ENCODE peak calls at places on chromosomes 2 and 18, in five cellular contexts. One of them, this sample, is unnamed.

GRCh38 chr18:72948439-72948838 is 80.7 kb upstream of the NETO1 start:
- DNase-seq in ovary: no peak
- DNase-seq in cardiac muscle cell: no peak
- DNase-seq in tibial artery: no peak
- DNase-seq in uterus: no peak
- DNase-seq in this sample: no peak

GRCh38 chr2:179669196-179669595 is 192.2 kb downstream of the ZNF385B start:
- DNase-seq in tibial artery: no peak
- DNase-seq in cardiac muscle cell: no peak
- DNase-seq in ovary: no peak
- DNase-seq in uterus: no peak
- DNase-seq in this sample: no peak

GRCh38 chr2:73981081-73981968 is 3.4 kb upstream of the TET3 start:
- DNase-seq in uterus: no peak
- DNase-seq in ovary: no peak
- DNase-seq in tibial artery: no peak
- DNase-seq in cardiac muscle cell: peak
- DNase-seq in this sample: no peak

GRCh38 chr2:63861220-63861822 is 19.6 kb downstream of the UGP2 start:
- DNase-seq in tibial artery: peak
- DNase-seq in uterus: peak
- DNase-seq in ovary: peak
- DNase-seq in cardiac muscle cell: peak
- DNase-seq in this sample: peak

GRCh38 chr2:47002480-47003381 is 87.1 kb upstream of the MCFD2 start:
- DNase-seq in cardiac muscle cell: peak
- DNase-seq in ovary: peak
- DNase-seq in uterus: no peak
- DNase-seq in tibial artery: peak
- DNase-seq in this sample: peak

GRCh38 chr18:43692291-43692690 is 415.0 kb upstream of the SYT4 start:
- DNase-seq in cardiac muscle cell: no peak
- DNase-seq in ovary: no peak
- DNase-seq in tibial artery: no peak
- DNase-seq in uterus: no peak
- DNase-seq in this sample: no peak

GRCh38 chr18:76697441-76697901 is 124.9 kb upstream of the ZNF236 start:
- DNase-seq in ovary: no peak
- DNase-seq in uterus: no peak
- DNase-seq in cardiac muscle cell: no peak
- DNase-seq in tibial artery: no peak
- DNase-seq in this sample: no peak

GRCh38 chr18:22344908-22345670 is 72.6 kb downstream of the CTAGE1 start:
- DNase-seq in ovary: no peak
- DNase-seq in cardiac muscle cell: no peak
- DNase-seq in uterus: no peak
- DNase-seq in tibial artery: no peak
- DNase-seq in this sample: no peak

GRCh38 chr2:218307415-218308090 is 15.2 kb upstream of the TMBIM1 start:
- DNase-seq in ovary: no peak
- DNase-seq in uterus: no peak
- DNase-seq in tibial artery: no peak
- DNase-seq in cardiac muscle cell: peak
- DNase-seq in this sample: no peak

GRCh38 chr18:46336278-46337205 is 232.4 kb downstream of the HAUS1 start:
- DNase-seq in cardiac muscle cell: no peak
- DNase-seq in ovary: no peak
- DNase-seq in tibial artery: no peak
- DNase-seq in uterus: no peak
- DNase-seq in this sample: no peak

GRCh38 chr18:75035944-75036343 is 173.0 kb downstream of the PTGR3 start:
- DNase-seq in ovary: no peak
- DNase-seq in cardiac muscle cell: no peak
- DNase-seq in uterus: no peak
- DNase-seq in tibial artery: no peak
- DNase-seq in this sample: no peak

GRCh38 chr2:240427729-240428128 is 7.7 kb upstream of the GPC1 start:
- DNase-seq in cardiac muscle cell: no peak
- DNase-seq in ovary: peak
- DNase-seq in tibial artery: no peak
- DNase-seq in uterus: no peak
- DNase-seq in this sample: no peak

GRCh38 chr18:42281851-42282250 is 326.8 kb downstream of the PIK3C3 start:
- DNase-seq in tibial artery: no peak
- DNase-seq in uterus: no peak
- DNase-seq in ovary: no peak
- DNase-seq in cardiac muscle cell: no peak
- DNase-seq in this sample: no peak

GRCh38 chr18:2050016-2050415 is 521.3 kb downstream of the METTL4 start:
- DNase-seq in tibial artery: no peak
- DNase-seq in cardiac muscle cell: no peak
- DNase-seq in uterus: no peak
- DNase-seq in ovary: no peak
- DNase-seq in this sample: no peak

GRCh38 chr2:10396464-10396863 is 51.7 kb downstream of the ODC1 start:
- DNase-seq in cardiac muscle cell: no peak
- DNase-seq in tibial artery: no peak
- DNase-seq in ovary: no peak
- DNase-seq in uterus: no peak
- DNase-seq in this sample: no peak

DNA sequence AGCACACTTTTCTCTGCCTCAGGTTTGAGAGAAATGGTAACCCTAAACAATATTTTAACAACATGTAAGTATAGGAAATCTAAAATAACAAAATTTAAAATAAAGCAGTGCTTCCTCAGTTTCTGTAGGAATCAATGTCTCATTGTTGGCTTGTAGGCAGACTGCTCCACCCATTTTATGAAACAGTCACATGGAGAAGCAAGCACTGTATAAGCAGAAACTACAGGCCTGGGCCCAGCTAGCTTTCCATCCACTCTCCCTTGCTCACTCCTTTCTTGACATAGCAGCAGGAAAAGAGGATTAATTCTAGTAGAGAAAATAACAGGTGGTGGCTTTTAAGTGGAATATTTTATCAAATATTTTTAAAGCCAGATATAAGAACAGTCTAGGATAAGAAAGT is 97.2 kb downstream of the PLEKHM3 start:
- DNase-seq in ovary: no peak
- DNase-seq in cardiac muscle cell: no peak
- DNase-seq in uterus: no peak
- DNase-seq in tibial artery: no peak
- DNase-seq in this sample: no peak
- H3K27ac ChIP-seq in ovary: no peak
- H3K27ac ChIP-seq in cardiac muscle cell: no peak
- H3K27ac ChIP-seq in uterus: peak
- H3K27ac ChIP-seq in tibial artery: no peak
- H3K27ac ChIP-seq in this sample: peak

DNA sequence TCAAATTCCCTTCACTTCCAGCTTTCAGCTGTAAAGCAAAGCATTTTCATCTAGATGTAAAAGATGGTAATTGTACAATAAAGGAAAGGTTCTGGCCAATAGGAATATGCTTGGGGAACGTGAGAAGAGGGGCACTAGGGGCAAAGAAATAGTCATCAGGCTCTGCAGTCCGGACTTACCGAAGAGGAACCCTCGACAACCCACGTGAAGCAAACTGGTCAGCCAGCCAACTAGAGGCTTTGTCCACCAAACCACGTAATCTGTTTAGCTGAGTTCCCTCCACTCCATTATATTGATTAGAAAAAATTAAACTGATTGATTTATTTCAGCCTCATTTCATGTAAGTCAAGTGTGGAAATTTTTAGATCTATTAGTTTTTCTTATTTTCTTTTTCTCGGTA is 300.4 kb upstream of the FANCL start:
- DNase-seq in cardiac muscle cell: no peak
- DNase-seq in tibial artery: no peak
- DNase-seq in uterus: no peak
- DNase-seq in ovary: no peak
- DNase-seq in this sample: peak
- H3K27ac ChIP-seq in cardiac muscle cell: no peak
- H3K27ac ChIP-seq in tibial artery: no peak
- H3K27ac ChIP-seq in uterus: no peak
- H3K27ac ChIP-seq in ovary: no peak
- H3K27ac ChIP-seq in this sample: no peak

DNA sequence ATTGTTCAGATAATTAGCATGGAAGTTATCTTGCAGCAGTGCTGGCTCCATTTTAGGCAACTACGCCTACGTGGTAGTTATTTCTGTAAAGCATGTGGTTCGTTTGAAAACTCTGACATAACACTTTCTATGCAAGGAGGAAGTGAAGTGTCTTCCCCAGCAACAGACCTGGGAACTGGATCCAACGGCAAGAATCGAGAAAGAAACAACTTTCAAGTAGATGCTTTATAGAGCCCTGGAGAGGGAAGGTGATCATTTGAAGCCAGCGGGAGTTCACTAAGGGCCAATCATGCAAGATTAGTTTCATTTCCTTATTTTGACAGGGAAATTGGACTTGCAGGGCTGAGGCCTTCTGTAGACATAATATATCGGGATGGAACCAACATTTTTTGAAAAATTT is 218.3 kb downstream of the ACKR3 start:
- DNase-seq in tibial artery: no peak
- DNase-seq in ovary: no peak
- DNase-seq in uterus: no peak
- DNase-seq in cardiac muscle cell: no peak
- DNase-seq in this sample: no peak
- H3K27ac ChIP-seq in tibial artery: peak
- H3K27ac ChIP-seq in ovary: no peak
- H3K27ac ChIP-seq in uterus: no peak
- H3K27ac ChIP-seq in cardiac muscle cell: no peak
- H3K27ac ChIP-seq in this sample: no peak

GRCh38 chr18:49476664-49477411 is 10.2 kb downstream of the C18orf32 start:
- DNase-seq in uterus: no peak
- DNase-seq in cardiac muscle cell: no peak
- DNase-seq in tibial artery: no peak
- DNase-seq in ovary: no peak
- DNase-seq in this sample: no peak
- H3K27ac ChIP-seq in uterus: peak
- H3K27ac ChIP-seq in cardiac muscle cell: no peak
- H3K27ac ChIP-seq in tibial artery: no peak
- H3K27ac ChIP-seq in ovary: no peak
- H3K27ac ChIP-seq in this sample: no peak

GRCh38 chr2:189408294-189408693 is 33.0 kb upstream of the WDR75 start:
- DNase-seq in cardiac muscle cell: no peak
- DNase-seq in tibial artery: no peak
- DNase-seq in uterus: no peak
- DNase-seq in ovary: no peak
- DNase-seq in this sample: no peak

GRCh38 chr2:189409136-189409535 is 32.1 kb upstream of the WDR75 start:
- DNase-seq in uterus: no peak
- DNase-seq in cardiac muscle cell: no peak
- DNase-seq in tibial artery: no peak
- DNase-seq in ovary: no peak
- DNase-seq in this sample: no peak

GRCh38 chr2:189411860-189412259 is 29.4 kb upstream of the WDR75 start:
- DNase-seq in ovary: no peak
- DNase-seq in uterus: no peak
- DNase-seq in cardiac muscle cell: no peak
- DNase-seq in tibial artery: no peak
- DNase-seq in this sample: no peak

GRCh38 chr2:189407944-189408209 is 33.4 kb upstream of the WDR75 start:
- DNase-seq in ovary: no peak
- DNase-seq in cardiac muscle cell: no peak
- DNase-seq in uterus: no peak
- DNase-seq in tibial artery: no peak
- DNase-seq in this sample: no peak

GRCh38 chr2:189409647-189410046 is 31.6 kb upstream of the WDR75 start:
- DNase-seq in uterus: no peak
- DNase-seq in tibial artery: no peak
- DNase-seq in ovary: no peak
- DNase-seq in cardiac muscle cell: no peak
- DNase-seq in this sample: no peak
- H3K27ac ChIP-seq in uterus: no peak
- H3K27ac ChIP-seq in tibial artery: no peak
- H3K27ac ChIP-seq in ovary: no peak
- H3K27ac ChIP-seq in cardiac muscle cell: no peak
- H3K27ac ChIP-seq in this sample: no peak

This sample was measured in substantia nigra.